ENCODE peak calls at places on chromosomes 5 and 9, in nine cellular contexts. One of them, this sample, is unnamed.

GRCh38 chr5:97501965-97502305 is 318.9 kb upstream of the RIOK2 start:
- DNase-seq in fibroblast of the aortic adventitia: no peak
- DNase-seq in A549: no peak
- DNase-seq in heart right ventricle: no peak
- DNase-seq in brain microvascular endothelial cell: no peak
- DNase-seq in SK-N-SH: no peak
- DNase-seq in mammary epithelial cell: no peak
- DNase-seq in fibroblast of lung: peak
- DNase-seq in lower leg skin: no peak
- DNase-seq in this sample: peak

GRCh38 chr9:95852059-95853032 is 23.1 kb upstream of the ERCC6L2 start:
- DNase-seq in fibroblast of lung: peak
- DNase-seq in SK-N-SH: no peak
- DNase-seq in mammary epithelial cell: peak
- DNase-seq in brain microvascular endothelial cell: peak
- DNase-seq in lower leg skin: no peak
- DNase-seq in heart right ventricle: no peak
- DNase-seq in A549: peak
- DNase-seq in fibroblast of the aortic adventitia: peak
- DNase-seq in this sample: peak

GRCh38 chr9:23783509-23783908 is 42.5 kb downstream of the ELAVL2 start:
- DNase-seq in heart right ventricle: no peak
- DNase-seq in fibroblast of lung: no peak
- DNase-seq in brain microvascular endothelial cell: no peak
- DNase-seq in SK-N-SH: peak
- DNase-seq in lower leg skin: no peak
- DNase-seq in A549: no peak
- DNase-seq in mammary epithelial cell: no peak
- DNase-seq in fibroblast of the aortic adventitia: no peak
- DNase-seq in this sample: no peak

GRCh38 chr5:114434396-114435219 is 72.7 kb downstream of the KCNN2 start:
- DNase-seq in heart right ventricle: no peak
- DNase-seq in lower leg skin: no peak
- DNase-seq in A549: no peak
- DNase-seq in fibroblast of lung: no peak
- DNase-seq in fibroblast of the aortic adventitia: no peak
- DNase-seq in brain microvascular endothelial cell: no peak
- DNase-seq in mammary epithelial cell: peak
- DNase-seq in SK-N-SH: no peak
- DNase-seq in this sample: no peak

GRCh38 chr5:102368392-102368791 is 72.3 kb upstream of the SLCO4C1 start:
- DNase-seq in A549: no peak
- DNase-seq in heart right ventricle: no peak
- DNase-seq in SK-N-SH: no peak
- DNase-seq in lower leg skin: no peak
- DNase-seq in brain microvascular endothelial cell: no peak
- DNase-seq in fibroblast of the aortic adventitia: no peak
- DNase-seq in fibroblast of lung: no peak
- DNase-seq in mammary epithelial cell: no peak
- DNase-seq in this sample: no peak

GRCh38 chr5:88952344-88952743 is 69.4 kb upstream of the MEF2C start:
- DNase-seq in fibroblast of the aortic adventitia: peak
- DNase-seq in brain microvascular endothelial cell: peak
- DNase-seq in SK-N-SH: no peak
- DNase-seq in lower leg skin: no peak
- DNase-seq in mammary epithelial cell: no peak
- DNase-seq in A549: no peak
- DNase-seq in heart right ventricle: no peak
- DNase-seq in fibroblast of lung: peak
- DNase-seq in this sample: peak

GRCh38 chr5:82349651-82350050 is 71.5 kb upstream of the RPS23 start:
- DNase-seq in A549: no peak
- DNase-seq in brain microvascular endothelial cell: no peak
- DNase-seq in lower leg skin: no peak
- DNase-seq in heart right ventricle: no peak
- DNase-seq in mammary epithelial cell: no peak
- DNase-seq in fibroblast of the aortic adventitia: peak
- DNase-seq in fibroblast of lung: no peak
- DNase-seq in SK-N-SH: peak
- DNase-seq in this sample: no peak

GRCh38 chr9:124752967-124753366 is 18.1 kb downstream of the NR6A1 start:
- DNase-seq in brain microvascular endothelial cell: no peak
- DNase-seq in fibroblast of lung: peak
- DNase-seq in mammary epithelial cell: peak
- DNase-seq in SK-N-SH: peak
- DNase-seq in A549: no peak
- DNase-seq in fibroblast of the aortic adventitia: peak
- DNase-seq in lower leg skin: no peak
- DNase-seq in heart right ventricle: no peak
- DNase-seq in this sample: peak

GRCh38 chr9:133953976-133954709 is 38.0 kb downstream of the VAV2 start:
- DNase-seq in A549: no peak
- DNase-seq in lower leg skin: no peak
- DNase-seq in brain microvascular endothelial cell: no peak
- DNase-seq in fibroblast of lung: no peak
- DNase-seq in heart right ventricle: peak
- DNase-seq in SK-N-SH: no peak
- DNase-seq in fibroblast of the aortic adventitia: no peak
- DNase-seq in mammary epithelial cell: no peak
- DNase-seq in this sample: no peak

GRCh38 chr5:141479776-141480175 is 4.0 kb downstream of the PCDHGC3 start:
- DNase-seq in heart right ventricle: no peak
- DNase-seq in lower leg skin: no peak
- DNase-seq in A549: no peak
- DNase-seq in mammary epithelial cell: no peak
- DNase-seq in brain microvascular endothelial cell: no peak
- DNase-seq in fibroblast of the aortic adventitia: peak
- DNase-seq in fibroblast of lung: no peak
- DNase-seq in SK-N-SH: no peak
- DNase-seq in this sample: no peak

GRCh38 chr5:141476132-141476909 is 555 bp downstream of the PCDHGC3 start:
- DNase-seq in brain microvascular endothelial cell: peak
- DNase-seq in mammary epithelial cell: peak
- DNase-seq in fibroblast of lung: peak
- DNase-seq in heart right ventricle: peak
- DNase-seq in lower leg skin: peak
- DNase-seq in fibroblast of the aortic adventitia: peak
- DNase-seq in SK-N-SH: peak
- DNase-seq in A549: peak
- DNase-seq in this sample: peak

GRCh38 chr5:141477169-141477568 is 1.4 kb downstream of the PCDHGC3 start:
- DNase-seq in fibroblast of lung: no peak
- DNase-seq in mammary epithelial cell: no peak
- DNase-seq in fibroblast of the aortic adventitia: no peak
- DNase-seq in SK-N-SH: peak
- DNase-seq in lower leg skin: no peak
- DNase-seq in A549: no peak
- DNase-seq in heart right ventricle: no peak
- DNase-seq in brain microvascular endothelial cell: no peak
- DNase-seq in this sample: no peak

GRCh38 chr5:141477815-141478214 is 2.0 kb downstream of the PCDHGC3 start:
- DNase-seq in fibroblast of the aortic adventitia: peak
- DNase-seq in mammary epithelial cell: no peak
- DNase-seq in lower leg skin: no peak
- DNase-seq in brain microvascular endothelial cell: no peak
- DNase-seq in SK-N-SH: peak
- DNase-seq in fibroblast of lung: no peak
- DNase-seq in A549: no peak
- DNase-seq in heart right ventricle: no peak
- DNase-seq in this sample: no peak

GRCh38 chr5:141478321-141478945 is 2.7 kb downstream of the PCDHGC3 start:
- DNase-seq in A549: no peak
- DNase-seq in SK-N-SH: no peak
- DNase-seq in fibroblast of the aortic adventitia: no peak
- DNase-seq in mammary epithelial cell: peak
- DNase-seq in brain microvascular endothelial cell: no peak
- DNase-seq in fibroblast of lung: peak
- DNase-seq in heart right ventricle: no peak
- DNase-seq in lower leg skin: peak
- DNase-seq in this sample: peak
- TF ChIP-seq CTCF in A549: no peak
- TF ChIP-seq CTCF in SK-N-SH: peak
- TF ChIP-seq CTCF in fibroblast of the aortic adventitia: peak
- TF ChIP-seq CTCF in mammary epithelial cell: peak
- TF ChIP-seq CTCF in brain microvascular endothelial cell: peak
- TF ChIP-seq CTCF in fibroblast of lung: peak
- TF ChIP-seq CTCF in heart right ventricle: no peak
- TF ChIP-seq CTCF in lower leg skin: no peak
- TF ChIP-seq CTCF in this sample: peak

GRCh38 chr9:98248737-98249474 is 6.5 kb downstream of the TBC1D2 start:
- DNase-seq in fibroblast of the aortic adventitia: peak
- DNase-seq in A549: no peak
- DNase-seq in SK-N-SH: no peak
- DNase-seq in brain microvascular endothelial cell: peak
- DNase-seq in lower leg skin: peak
- DNase-seq in heart right ventricle: peak
- DNase-seq in mammary epithelial cell: peak
- DNase-seq in fibroblast of lung: peak
- DNase-seq in this sample: peak
- H3K4me3 ChIP-seq in fibroblast of the aortic adventitia: no peak
- H3K4me3 ChIP-seq in A549: no peak
- H3K4me3 ChIP-seq in SK-N-SH: no peak
- H3K4me3 ChIP-seq in brain microvascular endothelial cell: no peak
- H3K4me3 ChIP-seq in lower leg skin: no peak
- H3K4me3 ChIP-seq in heart right ventricle: no peak
- H3K4me3 ChIP-seq in mammary epithelial cell: no peak
- H3K4me3 ChIP-seq in fibroblast of lung: no peak
- H3K4me3 ChIP-seq in this sample: no peak

GRCh38 chr9:108478431-108478837 is 377.4 kb downstream of the ACTL7B start:
- DNase-seq in mammary epithelial cell: peak
- DNase-seq in A549: peak
- DNase-seq in SK-N-SH: no peak
- DNase-seq in fibroblast of lung: peak
- DNase-seq in brain microvascular endothelial cell: peak
- DNase-seq in fibroblast of the aortic adventitia: peak
- DNase-seq in lower leg skin: no peak
- DNase-seq in heart right ventricle: no peak
- DNase-seq in this sample: peak
- TF ChIP-seq CTCF in mammary epithelial cell: peak
- TF ChIP-seq CTCF in A549: no peak
- TF ChIP-seq CTCF in SK-N-SH: no peak
- TF ChIP-seq CTCF in fibroblast of lung: peak
- TF ChIP-seq CTCF in brain microvascular endothelial cell: no peak
- TF ChIP-seq CTCF in fibroblast of the aortic adventitia: no peak
- TF ChIP-seq CTCF in lower leg skin: no peak
- TF ChIP-seq CTCF in heart right ventricle: no peak
- TF ChIP-seq CTCF in this sample: no peak

DNA sequence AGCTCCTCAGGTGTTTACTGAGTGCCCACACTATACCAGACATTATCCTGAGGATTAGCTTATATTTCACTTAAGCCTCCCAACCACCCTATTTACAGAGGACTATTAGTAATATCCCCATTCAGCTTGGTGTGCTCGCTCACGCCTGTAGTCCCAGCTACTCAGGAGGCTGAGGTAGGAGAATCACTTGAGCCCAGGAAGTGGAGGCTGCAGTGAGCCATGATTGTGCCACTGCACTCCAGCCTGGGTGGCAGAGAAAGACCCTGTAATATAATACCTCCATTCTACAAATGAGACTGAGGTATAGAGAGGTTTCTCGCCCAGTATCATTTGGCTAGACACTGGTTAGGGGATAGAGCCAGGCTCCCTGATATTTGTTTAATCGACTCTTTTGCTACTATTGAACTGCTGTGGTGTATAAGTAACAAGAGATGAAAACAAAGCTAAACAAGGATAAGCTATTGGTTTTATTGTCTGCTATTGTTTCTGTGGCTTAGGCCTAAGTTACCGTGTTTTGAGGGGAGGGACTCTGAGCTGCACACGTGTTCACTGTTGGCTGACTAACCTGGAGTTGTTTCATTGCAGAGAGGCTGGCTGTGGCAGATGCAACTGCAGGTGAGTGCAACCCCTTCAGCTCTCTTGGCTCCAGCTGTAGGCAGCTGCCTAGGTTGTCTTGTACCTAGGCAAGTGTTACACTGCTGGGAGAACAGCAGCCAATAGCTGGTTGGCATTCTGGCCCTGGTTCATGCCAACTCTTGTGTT is 17.8 kb upstream of the MATR3 start:
- DNase-seq in SK-N-SH: no peak
- DNase-seq in fibroblast of lung: peak
- DNase-seq in A549: no peak
- DNase-seq in lower leg skin: peak
- DNase-seq in heart right ventricle: no peak
- DNase-seq in mammary epithelial cell: peak
- DNase-seq in fibroblast of the aortic adventitia: no peak
- DNase-seq in brain microvascular endothelial cell: no peak
- DNase-seq in this sample: no peak
- H3K4me3 ChIP-seq in SK-N-SH: peak
- H3K4me3 ChIP-seq in fibroblast of lung: peak
- H3K4me3 ChIP-seq in A549: peak
- H3K4me3 ChIP-seq in lower leg skin: no peak
- H3K4me3 ChIP-seq in heart right ventricle: no peak
- H3K4me3 ChIP-seq in mammary epithelial cell: peak
- H3K4me3 ChIP-seq in fibroblast of the aortic adventitia: peak
- H3K4me3 ChIP-seq in brain microvascular endothelial cell: peak
- H3K4me3 ChIP-seq in this sample: peak

GRCh38 chr5:126594077-126594476 is 942 bp downstream of the ALDH7A1 start:
- DNase-seq in A549: no peak
- DNase-seq in heart right ventricle: no peak
- DNase-seq in lower leg skin: no peak
- DNase-seq in brain microvascular endothelial cell: no peak
- DNase-seq in SK-N-SH: no peak
- DNase-seq in fibroblast of lung: peak
- DNase-seq in mammary epithelial cell: peak
- DNase-seq in fibroblast of the aortic adventitia: peak
- DNase-seq in this sample: peak

GRCh38 chr5:126594676-126595485 is at the start of gene ALDH7A1:
- DNase-seq in heart right ventricle: peak
- DNase-seq in brain microvascular endothelial cell: peak
- DNase-seq in fibroblast of the aortic adventitia: peak
- DNase-seq in mammary epithelial cell: peak
- DNase-seq in A549: peak
- DNase-seq in lower leg skin: peak
- DNase-seq in fibroblast of lung: peak
- DNase-seq in SK-N-SH: peak
- DNase-seq in this sample: peak

GRCh38 chr5:126587551-126588390 is 7.2 kb downstream of the ALDH7A1 start:
- DNase-seq in A549: no peak
- DNase-seq in heart right ventricle: no peak
- DNase-seq in lower leg skin: no peak
- DNase-seq in mammary epithelial cell: no peak
- DNase-seq in SK-N-SH: no peak
- DNase-seq in fibroblast of lung: no peak
- DNase-seq in fibroblast of the aortic adventitia: no peak
- DNase-seq in brain microvascular endothelial cell: no peak
- DNase-seq in this sample: no peak

GRCh38 chr5:126591549-126591948 is 3.5 kb downstream of the ALDH7A1 start:
- DNase-seq in fibroblast of the aortic adventitia: no peak
- DNase-seq in SK-N-SH: no peak
- DNase-seq in A549: no peak
- DNase-seq in brain microvascular endothelial cell: no peak
- DNase-seq in mammary epithelial cell: no peak
- DNase-seq in heart right ventricle: no peak
- DNase-seq in lower leg skin: no peak
- DNase-seq in fibroblast of lung: no peak
- DNase-seq in this sample: no peak

GRCh38 chr5:126589536-126590297 is 5.3 kb downstream of the ALDH7A1 start:
- DNase-seq in brain microvascular endothelial cell: no peak
- DNase-seq in mammary epithelial cell: no peak
- DNase-seq in fibroblast of lung: no peak
- DNase-seq in A549: no peak
- DNase-seq in fibroblast of the aortic adventitia: no peak
- DNase-seq in lower leg skin: no peak
- DNase-seq in heart right ventricle: no peak
- DNase-seq in SK-N-SH: no peak
- DNase-seq in this sample: no peak
- TF ChIP-seq CTCF in brain microvascular endothelial cell: no peak
- TF ChIP-seq CTCF in mammary epithelial cell: no peak
- TF ChIP-seq CTCF in fibroblast of lung: no peak
- TF ChIP-seq CTCF in A549: no peak
- TF ChIP-seq CTCF in fibroblast of the aortic adventitia: no peak
- TF ChIP-seq CTCF in lower leg skin: no peak
- TF ChIP-seq CTCF in heart right ventricle: no peak
- TF ChIP-seq CTCF in SK-N-SH: no peak
- TF ChIP-seq CTCF in this sample: no peak

This sample was measured in astrocyte of the spinal cord.